ENCODE peak calls at places on chromosomes 5 and 9, in five cellular contexts. F is H54, Z is stomach, K is sigmoid colon, I is adrenal gland. Y is an unnamed sample.

GRCh38 chr5:31626156-31626555 is 12.8 kb upstream of the PDZD2 start:
- DNase-seq in F (no peak), Z (no peak), K (no peak), I (no peak), Y (peak; percentile 50)

GRCh38 chr5:178284095-178284675 is 51.6 kb upstream of the PHYKPL start:
- DNase-seq in F (no peak), Z (no peak), K (no peak), I (no peak), Y (no peak)

GRCh38 chr9:34465468-34465867 is 6.9 kb downstream of the DNAI1 start:
- DNase-seq in F (no peak), Z (no peak), K (no peak), I (no peak), Y (no peak)

GRCh38 chr9:38682713-38683112 is 37.2 kb downstream of the FAM240B start:
- DNase-seq in F (peak; percentile 42), Z (no peak), K (no peak), I (no peak), Y (no peak)

GRCh38 chr5:168057905-168058304 is 233.5 kb upstream of the WWC1 start:
- DNase-seq in F (no peak), Z (no peak), K (no peak), I (no peak), Y (no peak)

GRCh38 chr9:97985058-97985861 is 2.1 kb downstream of the ANP32B start:
- DNase-seq in F (peak; percentile 43), Z (peak; percentile 32), K (peak; percentile 67), I (no peak), Y (no peak)

GRCh38 chr5:98599016-98599415 is 174.4 kb upstream of the RGMB start:
- DNase-seq in F (no peak), Z (no peak), K (no peak), I (no peak), Y (no peak)

GRCh38 chr5:74017786-74018211 is 391.8 kb downstream of the ARHGEF28 start:
- DNase-seq in F (peak; percentile 54), Z (no peak), K (no peak), I (peak; percentile 22), Y (peak; percentile 15)

GRCh38 chr9:112890106-112891081 is at the start of gene SLC46A2:
- DNase-seq in F (no peak), Z (peak; percentile 34), K (no peak), I (peak; percentile 22), Y (peak; percentile 27)

GRCh38 chr5:149700347-149700746 is 29.8 kb upstream of the PPARGC1B start:
- DNase-seq in F (no peak), Z (no peak), K (no peak), I (no peak), Y (no peak)

GRCh38 chr9:98596486-98596885 is 112.2 kb downstream of the GABBR2 start:
- DNase-seq in F (no peak), Z (no peak), K (no peak), I (no peak), Y (no peak)

GRCh38 chr5:130714200-130714599 is 450.9 kb downstream of the HINT1 start:
- DNase-seq in F (no peak), Z (no peak), K (no peak), I (no peak), Y (no peak)

GRCh38 chr5:142644640-142645361 is 41.1 kb downstream of the FGF1 start:
- DNase-seq in F (peak; percentile 82), Z (no peak), K (peak; percentile 75), I (peak; percentile 42), Y (peak; percentile 55)

GRCh38 chr9:137303893-137304382 is 1.9 kb upstream of the NRARP start:
- DNase-seq in F (no peak), Z (no peak), K (no peak), I (no peak), Y (no peak)

GRCh38 chr5:150317048-150318003 is 14.6 kb upstream of the ARSI start:
- DNase-seq in F (peak; percentile 97), Z (no peak), K (no peak), I (peak; percentile 95), Y (no peak)

GRCh38 chr9:20043035-20043434 is 254.2 kb upstream of the SLC24A2 start:
- DNase-seq in F (no peak), Z (no peak), K (no peak), I (no peak), Y (no peak)

GRCh38 chr5:140295414-140295813 is 7.5 kb downstream of the PFDN1 start:
- DNase-seq in F (peak; percentile 6), Z (peak; percentile 37), K (peak; percentile 77), I (peak; percentile 45), Y (peak; percentile 45)

GRCh38 chr9:21326526-21327139 is 8.6 kb downstream of the KLHL9 start:
- DNase-seq in F (peak; percentile 12), Z (no peak), K (no peak), I (no peak), Y (no peak)

GRCh38 chr9:138025417-138025816 is 147.8 kb downstream of the CACNA1B start:
- DNase-seq in F (no peak), Z (peak; percentile 5), K (no peak), I (no peak), Y (no peak)

GRCh38 chr5:58149750-58150149 is 310.1 kb downstream of the PLK2 start:
- DNase-seq in F (no peak), Z (no peak), K (no peak), I (no peak), Y (no peak)

GRCh38 chr5:109901628-109901981 is 211.9 kb downstream of the MAN2A1 start:
- DNase-seq in F (no peak), Z (no peak), K (no peak), I (no peak), Y (no peak)

GRCh38 chr9:107727113-107727780 is 237.7 kb upstream of the KLF4 start:
- DNase-seq in F (no peak), Z (no peak), K (no peak), I (no peak), Y (no peak)

GRCh38 chr5:135715267-135716050 is 119.0 kb upstream of the SLC25A48 start:
- DNase-seq in F (no peak), Z (no peak), K (no peak), I (no peak), Y (no peak)

GRCh38 chr5:176538985-176539384 is 1.8 kb upstream of the RNF44 start:
- DNase-seq in F (no peak), Z (no peak), K (no peak), I (no peak), Y (no peak)

GRCh38 chr5:176536902-176537607 is at the start of gene RNF44:
- DNase-seq in F (peak; percentile 89), Z (peak; percentile 98), K (peak; percentile 99), I (peak; percentile 97), Y (peak; percentile 97)

GRCh38 chr5:176536132-176536901 is 885 bp downstream of the RNF44 start:
- DNase-seq in F (peak; percentile 79), Z (peak; percentile 80), K (peak; percentile 93), I (peak; percentile 78), Y (peak; percentile 86)

GRCh38 chr5:176538505-176538806 is 1.3 kb upstream of the RNF44 start:
- DNase-seq in F (no peak), Z (no peak), K (no peak), I (no peak), Y (no peak)

DNA sequence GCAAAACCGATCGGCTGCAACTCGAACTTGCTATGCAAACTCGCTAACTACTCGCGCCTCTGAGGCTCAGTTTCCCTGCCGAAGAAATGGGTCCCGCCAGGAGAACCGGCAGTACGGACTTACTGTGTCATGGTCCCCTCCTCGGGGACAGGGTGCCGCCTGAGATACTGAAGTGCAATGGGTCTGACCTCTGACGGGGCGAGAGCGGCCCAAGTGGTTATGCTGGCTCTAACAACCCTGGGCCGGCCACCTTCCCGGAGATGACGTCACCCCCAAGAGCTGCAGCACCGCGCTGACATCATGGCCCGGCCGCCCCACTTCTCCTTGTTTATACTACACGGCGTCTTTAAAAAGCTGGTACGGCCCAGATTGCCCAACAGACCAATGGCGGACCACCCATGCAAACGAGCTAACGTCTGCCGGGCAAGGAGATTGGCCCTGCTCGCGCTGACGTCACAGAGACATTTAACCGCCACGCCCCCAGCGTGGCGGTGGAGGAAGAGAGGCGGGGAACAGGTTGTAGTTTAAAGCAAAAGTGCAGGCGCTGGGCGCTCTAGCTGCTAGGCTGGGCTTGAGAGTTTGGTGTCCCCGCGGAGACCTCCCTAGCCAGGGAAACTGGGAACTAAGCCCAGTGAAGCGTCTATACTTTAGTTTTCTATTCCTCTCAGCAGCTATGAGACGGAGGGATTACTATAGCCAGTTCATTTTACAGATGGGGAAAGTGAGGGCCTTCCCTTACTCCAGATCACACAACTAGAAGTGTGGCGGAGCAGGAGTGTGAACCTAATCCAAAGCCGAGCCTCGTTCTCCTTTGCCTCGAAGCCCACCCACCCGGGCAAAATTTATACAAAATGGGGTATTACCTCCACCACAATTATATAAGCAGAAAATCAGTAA is 654 bp upstream of the RNF44 start:
- DNase-seq in F (peak; percentile 92), Z (peak; percentile 99), K (peak; percentile 100), I (peak; percentile 100), Y (peak; percentile 100)
- TF ChIP-seq POLR2A in F (peak; percentile 33), Z (no peak), K (peak; percentile 34), I (no peak), Y (no peak)

DNA sequence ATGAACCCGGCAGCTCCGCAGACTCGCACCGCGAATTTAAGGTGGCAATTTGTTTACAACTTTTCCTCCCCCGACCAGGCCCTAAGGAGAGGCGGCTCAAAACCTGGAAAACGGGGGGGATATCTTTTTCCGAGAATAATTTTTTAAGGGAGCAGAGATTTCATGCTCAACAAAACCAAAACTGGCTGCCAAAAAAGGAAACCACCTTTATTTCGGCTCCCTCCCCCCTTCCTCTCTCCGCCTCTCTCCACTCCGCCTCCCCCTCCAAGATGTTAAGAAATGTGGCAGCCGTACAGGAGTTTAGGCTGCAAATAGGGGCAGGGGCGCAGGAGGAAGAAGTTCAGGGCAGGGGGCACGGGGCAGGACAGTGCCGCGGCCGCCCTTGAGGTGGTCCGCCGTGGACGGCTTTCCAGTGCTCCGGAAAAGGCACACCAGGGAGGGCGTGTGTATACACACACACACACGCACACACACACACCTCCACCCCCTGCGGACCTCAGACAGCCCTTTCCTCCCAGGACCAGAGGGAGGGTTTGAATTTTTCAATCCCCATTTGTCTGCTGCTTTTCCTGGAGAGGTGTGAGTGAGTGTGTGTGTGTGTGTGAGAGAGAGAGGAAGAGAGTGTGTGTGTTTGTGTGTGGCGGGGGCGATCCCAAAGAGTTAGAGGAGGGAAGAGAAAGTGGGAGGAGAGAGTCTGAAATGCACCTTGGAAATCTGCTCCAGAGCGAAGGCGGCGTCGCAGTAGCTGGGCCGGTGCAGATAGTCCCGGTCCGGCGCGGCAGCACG is 9.1 kb downstream of the PTCH1 start:
- DNase-seq in F (peak; percentile 79), Z (peak; percentile 47), K (peak; percentile 78), I (peak; percentile 52), Y (peak; percentile 66)
- TF ChIP-seq POLR2A in F (peak; percentile 41), Z (no peak), K (no peak), I (no peak), Y (peak; percentile 76)

GRCh38 chr9:129641751-129642585 is at the start of gene ASB6:
- DNase-seq in F (peak; percentile 94), Z (peak; percentile 97), K (peak; percentile 98), I (peak; percentile 97), Y (peak; percentile 99)
- TF ChIP-seq POLR2A in F (peak; percentile 45), Z (no peak), K (no peak), I (peak; percentile 41), Y (peak; percentile 70)

GRCh38 chr9:127980706-127981558 is at the start of gene EEIG1:
- DNase-seq in F (peak; percentile 97), Z (peak; percentile 96), K (peak; percentile 97), I (peak; percentile 95), Y (peak; percentile 97)

GRCh38 chr9:127979015-127979332 is 1.8 kb downstream of the EEIG1 start:
- DNase-seq in F (no peak), Z (no peak), K (no peak), I (no peak), Y (no peak)

GRCh38 chr9:127981559-127982121 is 851 bp upstream of the EEIG1 start:
- DNase-seq in F (no peak), Z (no peak), K (no peak), I (no peak), Y (no peak)

GRCh38 chr9:127979333-127980055 is 1.3 kb downstream of the EEIG1 start:
- DNase-seq in F (peak; percentile 81), Z (peak; percentile 54), K (peak; percentile 85), I (peak; percentile 75), Y (peak; percentile 65)

GRCh38 chr9:127980056-127980705 is 608 bp downstream of the EEIG1 start:
- DNase-seq in F (no peak), Z (peak; percentile 81), K (peak; percentile 75), I (no peak), Y (peak; percentile 77)
- TF ChIP-seq POLR2A in F (peak; percentile 36), Z (no peak), K (peak; percentile 47), I (peak; percentile 7), Y (peak; percentile 64)

Y was measured in thyroid gland.